ENCODE peak calls at places on chromosomes 7 and 10, in eight cellular contexts. N, T, K, R, Y, J, F and G are unnamed samples.

GRCh38 chr10:22911889-22912762 is 15.7 kb upstream of the ARMC3 start:
- DNase-seq in N (no peak), T (peak; percentile 53), K (no peak), R (no peak), Y (no peak), J (no peak), F (no peak), G (no peak)

GRCh38 chr10:86968271-86968993 is at the start of gene ADIRF:
- DNase-seq in N (no peak), T (no peak), K (no peak), R (no peak), Y (no peak), J (peak; percentile 83), F (no peak), G (no peak)

GRCh38 chr10:93080350-93081046 is 6.8 kb downstream of the CYP26A1 start:
- DNase-seq in N (no peak), T (peak; percentile 84), K (peak; percentile 42), R (peak; percentile 54), Y (no peak), J (peak; percentile 82), F (peak; percentile 37), G (no peak)

GRCh38 chr7:157851501-157852067 is 514.8 kb downstream of the DNAJB6 start:
- DNase-seq in N (no peak), T (no peak), K (peak; percentile 77), R (peak; percentile 77), Y (peak; percentile 39), J (peak; percentile 91), F (no peak), G (no peak)

GRCh38 chr7:139041378-139042053 is 5.7 kb upstream of the ZC3HAV1L start:
- DNase-seq in N (no peak), T (no peak), K (no peak), R (no peak), Y (no peak), J (no peak), F (no peak), G (no peak)

GRCh38 chr10:110481948-110482347 is 15.8 kb upstream of the DUSP5 start:
- DNase-seq in N (no peak), T (no peak), K (no peak), R (no peak), Y (no peak), J (no peak), F (no peak), G (no peak)

GRCh38 chr7:141593134-141593533 is 41.9 kb downstream of the AGK start:
- DNase-seq in N (no peak), T (peak; percentile 14), K (no peak), R (no peak), Y (no peak), J (no peak), F (peak; percentile 91), G (no peak)

GRCh38 chr7:155811895-155812761 is at the start of gene SHH:
- DNase-seq in N (no peak), T (no peak), K (peak; percentile 5), R (no peak), Y (no peak), J (no peak), F (peak; percentile 33), G (no peak)

GRCh38 chr10:29807407-29807806 is 172.6 kb upstream of the SVIL start:
- DNase-seq in N (peak; percentile 52), T (no peak), K (no peak), R (no peak), Y (no peak), J (no peak), F (peak; percentile 82), G (no peak)

DNA sequence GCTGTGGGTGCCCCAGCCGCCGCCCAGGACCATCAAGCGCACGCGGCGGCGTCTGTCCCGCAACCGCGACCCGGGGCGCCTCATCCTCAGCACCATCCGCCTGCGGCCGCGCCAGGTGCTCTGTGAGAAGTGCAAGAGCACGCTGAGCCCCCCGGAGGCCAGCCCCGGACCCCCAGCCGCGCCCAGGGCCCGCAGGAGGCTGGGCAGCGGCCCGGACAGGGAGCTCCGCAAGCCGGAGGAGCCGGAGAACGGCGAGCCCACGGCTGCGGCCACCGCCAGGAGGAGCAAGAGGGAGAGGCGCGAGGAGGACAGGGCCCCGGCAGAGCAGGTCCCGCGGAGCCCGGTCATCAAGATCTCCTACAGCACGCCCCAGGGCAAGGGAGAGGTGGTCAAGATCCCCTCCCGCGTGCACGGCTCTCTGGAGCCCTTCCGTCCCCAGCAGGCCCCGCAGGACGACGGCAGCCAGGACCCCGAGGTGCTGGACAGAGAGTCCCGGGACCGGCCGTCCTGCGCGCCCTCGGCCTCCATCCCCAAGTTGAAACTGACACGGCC is 8.0 kb downstream of the PWWP2B start:
- DNase-seq in N (no peak), T (no peak), K (no peak), R (no peak), Y (no peak), J (peak; percentile 76), F (no peak), G (no peak)
- H3K4me1 ChIP-seq in N (peaks cover 42% of the 10 kb centered on the region), T (peaks cover 23% of the 10 kb centered on the region), K (no peaks in the 10 kb centered on the region), R (no peaks in the 10 kb centered on the region), Y (peaks cover 18% of the 10 kb centered on the region), J (peaks cover 43% of the 10 kb centered on the region), F (peaks cover 6% of the 10 kb centered on the region), G (peaks cover 25% of the 10 kb centered on the region)

GRCh38 chr10:74855439-74855838 is 29.0 kb downstream of the KAT6B start:
- DNase-seq in N (no peak), T (no peak), K (no peak), R (no peak), Y (no peak), J (no peak), F (no peak), G (no peak)
- H3K4me1 ChIP-seq in N (peaks cover 6% of the 10 kb centered on the region), T (peaks cover 16% of the 10 kb centered on the region), K (peaks cover 15% of the 10 kb centered on the region), R (no peaks in the 10 kb centered on the region), Y (peaks cover 40% of the 10 kb centered on the region), J (peaks cover 13% of the 10 kb centered on the region), F (peaks cover 7% of the 10 kb centered on the region), G (peaks cover 2% of the 10 kb centered on the region)

DNA sequence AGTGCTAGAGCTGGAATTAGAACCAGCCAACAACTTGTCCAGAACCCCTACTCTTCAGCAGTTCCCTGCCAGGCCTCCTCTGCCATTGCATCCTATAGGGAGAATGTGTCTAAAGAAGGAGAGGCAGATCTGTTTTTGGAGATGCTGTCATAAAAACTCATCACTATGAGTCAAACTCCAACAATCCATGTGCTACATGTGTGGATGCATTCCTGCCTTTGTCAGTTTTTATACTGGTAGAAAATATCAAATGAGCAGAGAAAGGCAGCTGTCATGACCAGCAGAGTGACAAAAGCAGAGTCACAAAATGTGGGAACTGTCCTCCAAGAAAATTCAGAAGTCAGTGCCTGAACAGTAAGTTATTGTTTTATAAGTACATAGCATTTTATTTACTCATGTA is 93.0 kb downstream of the ABLIM1 start:
- DNase-seq in N (no peak), T (no peak), K (no peak), R (no peak), Y (no peak), J (no peak), F (peak; percentile 77), G (no peak)
- H3K4me1 ChIP-seq in N (no peaks in the 10 kb centered on the region), T (no peaks in the 10 kb centered on the region), K (no peaks in the 10 kb centered on the region), R (no peaks in the 10 kb centered on the region), Y (no peaks in the 10 kb centered on the region), J (no peaks in the 10 kb centered on the region), F (no peaks in the 10 kb centered on the region), G (no peaks in the 10 kb centered on the region)

DNA sequence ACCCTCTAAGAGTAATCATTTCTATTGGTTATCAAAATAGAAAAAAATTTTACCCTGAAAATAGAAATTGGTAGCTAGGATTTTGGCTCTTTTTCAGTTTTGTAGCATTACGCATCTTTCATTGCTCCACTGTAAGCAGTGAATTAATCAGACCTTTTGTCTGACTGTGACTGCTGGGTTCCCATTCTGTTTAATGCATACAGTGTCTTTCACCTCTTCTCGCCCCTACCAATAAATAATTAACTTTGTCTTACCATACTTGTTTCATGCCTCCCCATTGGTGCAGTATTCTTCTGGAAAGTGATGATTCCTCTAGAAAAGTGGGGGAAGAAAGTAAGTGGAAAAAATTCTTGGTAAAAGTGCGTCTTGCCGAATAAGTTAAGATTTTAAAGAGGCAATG is 73.2 kb downstream of the AP3M1 start:
- DNase-seq in N (no peak), T (no peak), K (no peak), R (no peak), Y (no peak), J (no peak), F (no peak), G (no peak)
- H3K4me1 ChIP-seq in N (peaks cover 38% of the 10 kb centered on the region), T (peaks cover 2% of the 10 kb centered on the region), K (no peaks in the 10 kb centered on the region), R (no peaks in the 10 kb centered on the region), Y (peaks cover 12% of the 10 kb centered on the region), J (peaks cover 14% of the 10 kb centered on the region), F (peaks cover 16% of the 10 kb centered on the region), G (no peaks in the 10 kb centered on the region)

DNA sequence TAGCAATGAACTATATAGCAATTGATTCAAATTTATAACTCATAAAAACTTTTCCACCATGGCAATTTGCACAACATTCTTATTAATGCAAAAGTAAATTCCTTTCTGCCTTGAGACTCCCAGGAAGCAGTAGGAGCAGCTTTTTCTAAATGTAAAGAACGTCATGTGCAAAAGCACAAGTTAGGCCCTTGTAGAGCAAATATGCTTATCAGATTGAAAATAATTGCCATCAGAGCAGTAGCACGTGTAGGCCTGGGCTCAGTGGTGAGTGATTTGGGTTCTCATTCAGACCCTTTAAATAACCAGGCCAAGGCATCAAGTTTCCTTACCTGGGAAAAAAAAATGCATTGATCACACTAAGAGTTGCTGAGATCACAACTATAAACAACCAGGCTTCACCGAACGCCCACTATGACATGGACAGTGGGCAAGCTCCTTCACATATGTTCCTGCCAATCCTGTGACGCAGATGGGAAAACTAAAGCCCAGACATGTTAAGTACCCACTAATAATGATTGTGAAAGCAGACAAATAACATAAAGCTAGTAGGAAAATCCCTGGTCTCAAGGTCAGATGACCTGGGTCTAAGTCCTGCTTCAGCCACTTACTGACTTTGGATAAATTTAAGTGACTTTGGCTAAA is 22.1 kb upstream of the SAR1A start:
- DNase-seq in N (no peak), T (no peak), K (no peak), R (no peak), Y (no peak), J (no peak), F (peak; percentile 42), G (no peak)
- H3K4me1 ChIP-seq in N (peaks cover 5% of the 10 kb centered on the region), T (peaks cover 10% of the 10 kb centered on the region), K (no peaks in the 10 kb centered on the region), R (no peaks in the 10 kb centered on the region), Y (no peaks in the 10 kb centered on the region), J (no peaks in the 10 kb centered on the region), F (peaks cover 33% of the 10 kb centered on the region), G (no peaks in the 10 kb centered on the region)